ENCODE peak calls at places on chromosome 1, in five cellular contexts. U is RCC 7860, K is hypothalamus, A is GM13977, J is SW480. W is an unnamed sample.

GRCh38 chr1:39214021-39214713 is 9.7 kb downstream of the MACF1 start:
- DNase-seq in U (no peak), K (peak), A (no peak), J (no peak), W (no peak)

GRCh38 chr1:62276791-62277190 is 42.4 kb downstream of the KANK4 start:
- DNase-seq in U (no peak), K (no peak), A (no peak), J (no peak), W (no peak)

GRCh38 chr1:58441699-58442098 is 104.8 kb downstream of the OMA1 start:
- DNase-seq in U (no peak), K (no peak), A (no peak), J (no peak), W (no peak)

GRCh38 chr1:52190500-52191252 is 48.8 kb downstream of the ZFYVE9 start:
- DNase-seq in U (no peak), K (no peak), A (no peak), J (no peak), W (no peak)

GRCh38 chr1:9292361-9293240 is at the start of gene SPSB1:
- DNase-seq in U (peak), K (peak), A (peak), J (peak), W (no peak)

GRCh38 chr1:7940745-7941436 is at the start of gene TNFRSF9:
- DNase-seq in U (peak), K (no peak), A (peak), J (peak), W (no peak)

GRCh38 chr1:198676253-198676652 is 37.4 kb downstream of the PTPRC start:
- DNase-seq in U (no peak), K (no peak), A (no peak), J (no peak), W (no peak)

GRCh38 chr1:11930571-11931445 is 3.7 kb upstream of the PLOD1 start:
- DNase-seq in U (no peak), K (no peak), A (no peak), J (no peak), W (no peak)